ENCODE peak calls at places on chromosome 2, in five cellular contexts. U is K562, X is GM12891, S is HepG2, Q is H1. Z is an unnamed sample.

GRCh38 chr2:153589586-153589985 is 111.0 kb upstream of the RPRM start:
- DNase-seq in Q (no peak), X (no peak), U (no peak), S (no peak), Z (no peak)

GRCh38 chr2:102782187-102782586 is 20.4 kb downstream of the TMEM182 start:
- DNase-seq in U (no peak), S (no peak), X (no peak), Q (no peak), Z (no peak)

GRCh38 chr2:127255146-127255545 is 35.0 kb upstream of the CYP27C1 start:
- DNase-seq in S (peak), Q (no peak), U (no peak), X (no peak), Z (no peak)

GRCh38 chr2:100234141-100234540 is 88.2 kb downstream of the LONRF2 start:
- DNase-seq in U (no peak), Q (no peak), S (no peak), X (no peak), Z (no peak)

GRCh38 chr2:67436221-67436620 is 39.1 kb downstream of the ETAA1 start:
- DNase-seq in Q (no peak), X (no peak), S (no peak), U (no peak), Z (no peak)

GRCh38 chr2:58447586-58447985 is 206.5 kb upstream of the FANCL start:
- DNase-seq in U (no peak), X (no peak), Q (no peak), S (no peak), Z (no peak)

GRCh38 chr2:109455731-109456691 is 157.8 kb downstream of the SEPTIN10 start:
- DNase-seq in X (no peak), Q (no peak), S (no peak), U (no peak), Z (no peak)

GRCh38 chr2:118861741-118862140 is 14.3 kb upstream of the EN1 start:
- DNase-seq in X (no peak), U (no peak), Q (no peak), S (no peak), Z (no peak)

GRCh38 chr2:14626873-14627272 is 5.6 kb upstream of the LRATD1 start:
- DNase-seq in U (no peak), X (no peak), Q (no peak), S (no peak), Z (no peak)

GRCh38 chr2:230987137-230988020 is 8.5 kb upstream of the SPATA3 start:
- DNase-seq in Q (peak), X (peak), U (peak), S (peak), Z (peak)

GRCh38 chr2:3626118-3626816 is 31.4 kb downstream of the COLEC11 start:
- DNase-seq in Q (no peak), S (peak), U (no peak), X (no peak), Z (no peak)

GRCh38 chr2:162579986-162580385 is 236.1 kb downstream of the GCA start:
- DNase-seq in X (no peak), Q (no peak), S (peak), U (no peak), Z (no peak)

GRCh38 chr2:71190959-71191943 is 35.7 kb downstream of the PAIP2B start:
- DNase-seq in X (no peak), Q (no peak), S (peak), U (no peak), Z (no peak)

GRCh38 chr2:45891719-45892118 is 240.2 kb downstream of the PRKCE start:
- DNase-seq in U (no peak), S (no peak), X (no peak), Q (no peak), Z (no peak)

GRCh38 chr2:230715201-230715600 is 2.6 kb downstream of the CAB39 start:
- DNase-seq in X (no peak), Q (no peak), S (no peak), U (peak), Z (no peak)

GRCh38 chr2:171807130-171807529 is 86.9 kb downstream of the SLC25A12 start:
- DNase-seq in S (peak), Q (no peak), X (no peak), U (peak), Z (no peak)

GRCh38 chr2:45009303-45009927 is at the start of gene SIX2:
- DNase-seq in S (peak), X (no peak), Q (peak), U (peak), Z (no peak)

GRCh38 chr2:38709515-38710194 is 41.5 kb downstream of the SRSF7 start:
- DNase-seq in U (no peak), S (no peak), Q (no peak), X (no peak), Z (no peak)

GRCh38 chr2:3895021-3895420 is 191.6 kb downstream of the DCDC2C start:
- DNase-seq in Q (no peak), U (no peak), X (no peak), S (no peak), Z (no peak)

GRCh38 chr2:166773268-166773949 is 114.9 kb upstream of the XIRP2 start:
- DNase-seq in S (no peak), X (no peak), U (no peak), Q (no peak), Z (no peak)

GRCh38 chr2:8059255-8059654 is 622.6 kb upstream of the ID2 start:
- DNase-seq in S (no peak), U (no peak), Q (no peak), X (no peak), Z (no peak)

GRCh38 chr2:72998724-72999123 is 72.8 kb downstream of the SFXN5 start:
- DNase-seq in X (no peak), S (no peak), Q (no peak), U (no peak), Z (no peak)

GRCh38 chr2:71940695-71941094 is 207.0 kb downstream of the CYP26B1 start:
- DNase-seq in Q (peak), X (no peak), U (no peak), S (no peak), Z (no peak)

GRCh38 chr2:126527836-126528490 is 128.0 kb upstream of the GYPC start:
- DNase-seq in S (peak), X (peak), Q (peak), U (peak), Z (peak)

GRCh38 chr2:191521608-191522208 is 156.2 kb upstream of the NABP1 start:
- DNase-seq in S (peak), Q (no peak), X (no peak), U (peak), Z (no peak)

GRCh38 chr2:64876137-64876647 is 113.0 kb upstream of the SLC1A4 start:
- DNase-seq in U (peak), X (no peak), Q (peak), S (no peak), Z (no peak)

GRCh38 chr2:55111570-55112228 is 61.4 kb upstream of the RTN4 start:
- DNase-seq in U (peak), Q (no peak), X (no peak), S (peak), Z (no peak)

GRCh38 chr2:222025891-222026271 is 272.9 kb downstream of the PAX3 start:
- DNase-seq in U (no peak), Q (peak), S (no peak), X (no peak), Z (no peak)

GRCh38 chr2:156339110-156339847 is 6.8 kb upstream of the NR4A2 start:
- DNase-seq in S (no peak), Q (no peak), X (no peak), U (no peak), Z (no peak)

GRCh38 chr2:53087282-53087882 is 680.2 kb upstream of the CHAC2 start:
- DNase-seq in U (no peak), Q (no peak), S (no peak), X (no peak), Z (no peak)

DNA sequence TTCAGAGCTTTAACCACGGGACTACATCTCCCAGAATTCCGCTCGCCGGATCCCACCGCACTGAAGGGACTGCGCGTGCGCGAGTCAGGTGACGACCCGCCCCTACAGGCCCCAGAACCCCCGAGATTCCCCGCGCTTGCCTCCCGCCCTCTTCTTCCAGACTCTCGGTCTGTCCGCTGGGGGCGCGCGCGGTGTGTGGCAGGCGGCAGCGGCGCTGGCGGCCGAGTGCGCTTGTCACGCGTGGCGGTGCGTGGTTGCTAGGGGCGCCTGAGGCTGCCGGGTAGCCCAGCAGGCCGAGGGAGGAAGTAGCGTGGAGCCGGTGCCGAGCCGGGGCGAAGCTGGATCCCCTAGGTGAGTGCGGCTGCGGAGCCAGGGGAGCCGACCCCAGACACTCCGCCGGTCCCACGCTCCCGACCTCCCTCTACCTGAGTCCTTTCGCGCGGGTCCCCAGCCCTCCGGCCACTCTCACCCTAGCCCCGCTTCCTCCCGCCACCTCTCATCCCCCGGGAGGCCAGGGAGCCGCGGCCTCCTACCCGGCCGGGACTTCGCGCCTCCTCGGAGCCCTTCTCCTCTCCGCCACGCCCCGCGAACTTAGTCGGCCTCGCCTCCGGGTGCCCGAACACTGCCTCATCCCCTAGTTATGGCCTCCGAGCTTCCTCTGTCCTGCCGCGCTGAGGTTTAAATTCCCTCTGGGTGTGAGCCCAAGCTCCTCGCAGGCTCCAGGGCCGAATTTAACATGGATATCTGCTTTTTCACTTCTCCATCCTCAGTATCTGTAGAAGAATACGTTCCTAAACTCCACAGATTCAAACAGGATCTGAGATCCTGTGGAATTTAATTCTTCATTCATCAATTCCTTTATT is at the start of gene TTLL4:
- DNase-seq in Q (peak), X (peak), U (peak), S (peak), Z (peak)
- TF ChIP-seq POLR2A in Q (peak), X (peak), U (peak), S (peak), Z (peak)

GRCh38 chr2:112583497-112584133 is 794 bp upstream of the CHCHD5 start:
- DNase-seq in X (no peak), S (peak), Q (no peak), U (peak), Z (no peak)
- TF ChIP-seq TAF1 in X (no peak), S (no peak), Q (no peak), U (no peak), Z (no peak)

DNA sequence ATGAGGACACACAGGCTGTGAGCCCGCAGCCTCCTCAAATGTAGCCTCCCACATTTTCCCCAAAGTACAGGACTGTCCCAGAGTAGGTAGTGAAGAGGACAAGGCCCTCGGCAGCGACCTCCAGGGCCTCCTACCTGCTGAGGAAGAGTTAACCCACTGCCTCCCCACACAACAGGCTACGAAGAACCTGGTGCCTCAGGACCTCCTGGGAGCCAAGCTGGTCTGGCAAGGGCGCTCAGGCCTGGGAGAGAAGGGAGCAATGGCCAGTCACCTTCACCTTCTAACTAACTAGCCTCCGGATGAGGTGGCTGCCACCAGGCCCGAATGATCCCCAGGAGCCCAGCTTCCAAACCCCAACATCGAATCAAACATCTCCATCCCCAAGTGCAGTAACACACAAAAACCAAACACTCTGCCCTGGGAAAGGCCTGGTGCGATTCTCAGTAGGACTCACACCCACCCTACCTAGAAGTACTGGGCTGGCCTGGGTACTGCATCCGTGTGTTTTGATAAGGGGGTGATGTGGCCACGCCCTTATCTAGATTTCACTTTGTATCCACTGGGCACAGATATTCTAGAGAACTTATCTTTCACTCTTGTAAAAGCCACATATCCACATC is 9.5 kb downstream of the ERFE start:
- DNase-seq in Q (no peak), U (peak), S (no peak), X (no peak), Z (no peak)
- TF ChIP-seq POLR2A in Q (no peak), U (no peak), S (no peak), X (no peak), Z (no peak)

GRCh38 chr2:150424361-150424760 is 63.1 kb downstream of the RND3 start:
- DNase-seq in S (no peak), X (no peak), U (no peak), Q (no peak), Z (no peak)
- TF ChIP-seq TAF1 in S (no peak), X (no peak), U (no peak), Q (no peak), Z (no peak)

GRCh38 chr2:10047616-10048500 is 4.5 kb downstream of the KLF11 start:
- DNase-seq in S (no peak), X (no peak), U (no peak), Q (no peak), Z (no peak)
- TF ChIP-seq POLR2A in S (no peak), X (no peak), U (no peak), Q (no peak), Z (no peak)

GRCh38 chr2:10935953-10936942 is 24.5 kb downstream of the KCNF1 start:
- DNase-seq in S (peak), U (peak), X (no peak), Q (no peak), Z (no peak)
- TF ChIP-seq TAF1 in S (no peak), U (no peak), X (no peak), Q (no peak), Z (no peak)

GRCh38 chr2:239400000-239400831 is 604 bp downstream of the HDAC4 start:
- DNase-seq in Q (no peak), X (no peak), S (peak), U (peak), Z (no peak)

GRCh38 chr2:239396881-239397681 is 3.7 kb downstream of the HDAC4 start:
- DNase-seq in X (no peak), S (no peak), Q (no peak), U (no peak), Z (no peak)

GRCh38 chr2:239399404-239399999 is 1.3 kb downstream of the HDAC4 start:
- DNase-seq in Q (no peak), X (no peak), U (peak), S (peak), Z (no peak)

GRCh38 chr2:239398536-239398935 is 2.3 kb downstream of the HDAC4 start:
- DNase-seq in S (no peak), Q (no peak), U (no peak), X (no peak), Z (no peak)

DNA sequence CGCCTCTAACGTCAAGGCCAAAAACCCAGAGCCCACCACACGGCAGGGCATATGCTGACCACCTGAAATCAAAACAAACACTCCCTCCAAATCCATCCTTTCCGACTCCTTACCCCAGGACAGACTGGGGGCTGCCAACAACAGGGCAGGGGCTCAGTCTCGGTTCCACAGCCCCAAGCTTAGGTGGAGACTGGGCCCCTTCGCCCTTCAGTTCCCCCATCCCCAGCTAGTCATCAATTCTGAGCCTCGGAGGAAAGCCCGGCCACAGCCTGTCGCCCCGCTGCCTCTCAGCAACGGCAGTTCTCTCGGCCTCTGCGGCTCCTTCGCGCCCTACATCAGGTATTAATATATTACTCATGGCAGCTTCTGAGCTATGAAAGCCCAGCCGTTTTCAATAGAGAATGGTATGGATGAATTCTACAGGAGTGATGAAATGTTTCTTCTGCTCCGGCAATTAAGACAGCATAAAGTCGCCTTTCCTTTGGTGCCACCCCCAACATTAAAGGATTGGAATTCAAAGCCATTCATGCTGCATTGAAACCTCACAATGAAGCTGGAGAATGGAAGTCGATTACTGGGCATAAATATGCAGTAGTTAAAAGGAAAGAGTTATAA is 2.9 kb downstream of the HDAC4 start:
- DNase-seq in X (no peak), Q (no peak), U (no peak), S (no peak), Z (no peak)
- TF ChIP-seq POLR2A in X (no peak), Q (no peak), U (no peak), S (no peak), Z (no peak)

DNA sequence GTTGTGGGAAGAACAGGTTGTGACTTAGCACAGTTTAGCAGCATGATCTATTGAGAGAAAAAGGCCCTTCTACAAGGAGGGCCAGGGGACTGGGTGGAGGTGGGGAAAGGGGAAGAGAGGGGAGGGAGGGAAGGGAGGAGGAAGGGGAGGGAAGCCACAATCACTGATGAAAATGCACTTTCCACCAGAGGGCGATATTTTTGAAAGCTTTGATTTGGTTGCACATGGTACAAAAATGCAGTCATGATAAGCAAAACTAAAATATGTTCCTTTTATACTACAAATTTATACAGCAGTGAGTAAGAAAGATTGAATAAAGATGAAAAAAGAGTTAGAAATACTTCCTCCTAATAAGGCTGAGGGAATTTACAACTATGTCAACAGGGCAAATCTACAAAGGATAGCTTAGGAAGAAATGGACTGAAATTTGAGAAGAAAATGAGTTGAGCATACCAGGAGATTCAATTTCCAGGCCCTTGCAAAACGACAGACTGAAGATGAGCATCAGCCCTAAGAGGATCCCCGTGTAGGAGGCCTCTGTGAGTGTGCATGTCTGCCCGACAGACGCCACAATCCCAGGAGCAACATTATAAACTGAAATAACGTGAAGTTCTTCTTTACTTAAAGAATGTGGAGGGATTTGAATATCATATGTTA is 17.2 kb downstream of the SH3YL1 start:
- DNase-seq in X (no peak), U (peak), Q (no peak), S (peak), Z (no peak)
- TF ChIP-seq TAF1 in X (no peak), U (no peak), Q (no peak), S (no peak), Z (no peak)

Z was measured in GM12892.